ENCODE peak calls at places on chromosomes 5 and 9, in seven cellular contexts. One of them, this sample, is unnamed.

GRCh38 chr5:140243855-140244254 is 59.0 kb downstream of the PFDN1 start:
- DNase-seq in left ventricle myocardium inferior: no peak
- DNase-seq in dorsolateral prefrontal cortex: no peak
- DNase-seq in ascending aorta: no peak
- DNase-seq in transverse colon: no peak
- DNase-seq in uterus: no peak
- DNase-seq in natural killer cell: no peak
- DNase-seq in this sample: no peak

GRCh38 chr5:116174111-116174510 is 89.3 kb downstream of the COMMD10 start:
- DNase-seq in ascending aorta: no peak
- DNase-seq in natural killer cell: no peak
- DNase-seq in left ventricle myocardium inferior: no peak
- DNase-seq in uterus: no peak
- DNase-seq in dorsolateral prefrontal cortex: no peak
- DNase-seq in transverse colon: no peak
- DNase-seq in this sample: no peak

GRCh38 chr9:27086818-27087680 is 22.0 kb upstream of the TEK start:
- DNase-seq in ascending aorta: no peak
- DNase-seq in left ventricle myocardium inferior: no peak
- DNase-seq in dorsolateral prefrontal cortex: no peak
- DNase-seq in transverse colon: no peak
- DNase-seq in uterus: no peak
- DNase-seq in natural killer cell: no peak
- DNase-seq in this sample: no peak

GRCh38 chr9:15725953-15726352 is 173.1 kb downstream of the CCDC171 start:
- DNase-seq in ascending aorta: no peak
- DNase-seq in uterus: no peak
- DNase-seq in natural killer cell: no peak
- DNase-seq in left ventricle myocardium inferior: no peak
- DNase-seq in dorsolateral prefrontal cortex: no peak
- DNase-seq in transverse colon: no peak
- DNase-seq in this sample: no peak

GRCh38 chr9:86997961-86998360 is 50.7 kb upstream of the GAS1 start:
- DNase-seq in ascending aorta: no peak
- DNase-seq in uterus: no peak
- DNase-seq in left ventricle myocardium inferior: no peak
- DNase-seq in natural killer cell: no peak
- DNase-seq in dorsolateral prefrontal cortex: no peak
- DNase-seq in transverse colon: no peak
- DNase-seq in this sample: no peak

GRCh38 chr5:138463335-138464017 is 1.8 kb upstream of the EGR1 start:
- DNase-seq in left ventricle myocardium inferior: no peak
- DNase-seq in natural killer cell: no peak
- DNase-seq in dorsolateral prefrontal cortex: no peak
- DNase-seq in ascending aorta: peak
- DNase-seq in uterus: no peak
- DNase-seq in transverse colon: peak
- DNase-seq in this sample: no peak

GRCh38 chr9:16308645-16309044 is 561.8 kb downstream of the BNC2 start:
- DNase-seq in ascending aorta: no peak
- DNase-seq in transverse colon: no peak
- DNase-seq in natural killer cell: no peak
- DNase-seq in left ventricle myocardium inferior: no peak
- DNase-seq in dorsolateral prefrontal cortex: no peak
- DNase-seq in uterus: no peak
- DNase-seq in this sample: no peak

GRCh38 chr5:142959683-142960308 is 189.6 kb downstream of the ARHGAP26 start:
- DNase-seq in uterus: no peak
- DNase-seq in dorsolateral prefrontal cortex: no peak
- DNase-seq in left ventricle myocardium inferior: no peak
- DNase-seq in ascending aorta: no peak
- DNase-seq in transverse colon: no peak
- DNase-seq in natural killer cell: no peak
- DNase-seq in this sample: no peak

GRCh38 chr5:42879267-42879666 is 67.6 kb upstream of the SELENOP start:
- DNase-seq in left ventricle myocardium inferior: no peak
- DNase-seq in ascending aorta: no peak
- DNase-seq in natural killer cell: no peak
- DNase-seq in dorsolateral prefrontal cortex: no peak
- DNase-seq in uterus: no peak
- DNase-seq in transverse colon: peak
- DNase-seq in this sample: no peak

GRCh38 chr9:19122490-19123042 is 4.7 kb downstream of the PLIN2 start:
- DNase-seq in dorsolateral prefrontal cortex: no peak
- DNase-seq in ascending aorta: no peak
- DNase-seq in uterus: no peak
- DNase-seq in transverse colon: no peak
- DNase-seq in left ventricle myocardium inferior: no peak
- DNase-seq in natural killer cell: no peak
- DNase-seq in this sample: no peak

GRCh38 chr9:99365233-99365980 is 143.3 kb downstream of the SEC61B start:
- DNase-seq in transverse colon: no peak
- DNase-seq in natural killer cell: no peak
- DNase-seq in left ventricle myocardium inferior: no peak
- DNase-seq in dorsolateral prefrontal cortex: no peak
- DNase-seq in ascending aorta: no peak
- DNase-seq in uterus: no peak
- DNase-seq in this sample: no peak

GRCh38 chr5:169826618-169827017 is 153.7 kb downstream of the INSYN2B start:
- DNase-seq in ascending aorta: no peak
- DNase-seq in natural killer cell: no peak
- DNase-seq in dorsolateral prefrontal cortex: no peak
- DNase-seq in transverse colon: no peak
- DNase-seq in uterus: no peak
- DNase-seq in left ventricle myocardium inferior: no peak
- DNase-seq in this sample: no peak
- TF ChIP-seq CTCF in ascending aorta: no peak
- TF ChIP-seq CTCF in natural killer cell: no peak
- TF ChIP-seq CTCF in dorsolateral prefrontal cortex: no peak
- TF ChIP-seq CTCF in transverse colon: no peak
- TF ChIP-seq CTCF in uterus: no peak
- TF ChIP-seq CTCF in left ventricle myocardium inferior: no peak
- TF ChIP-seq CTCF in this sample: no peak

GRCh38 chr5:28066856-28067255 is 1028.5 kb upstream of the CDH9 start:
- DNase-seq in uterus: no peak
- DNase-seq in natural killer cell: no peak
- DNase-seq in left ventricle myocardium inferior: no peak
- DNase-seq in dorsolateral prefrontal cortex: no peak
- DNase-seq in transverse colon: no peak
- DNase-seq in ascending aorta: peak
- DNase-seq in this sample: no peak
- TF ChIP-seq CTCF in uterus: no peak
- TF ChIP-seq CTCF in natural killer cell: no peak
- TF ChIP-seq CTCF in left ventricle myocardium inferior: no peak
- TF ChIP-seq CTCF in dorsolateral prefrontal cortex: no peak
- TF ChIP-seq CTCF in transverse colon: no peak
- TF ChIP-seq CTCF in ascending aorta: no peak
- TF ChIP-seq CTCF in this sample: no peak

GRCh38 chr5:150612905-150613670 is 27.4 kb upstream of the SYNPO start:
- DNase-seq in transverse colon: peak
- DNase-seq in ascending aorta: no peak
- DNase-seq in uterus: peak
- DNase-seq in left ventricle myocardium inferior: no peak
- DNase-seq in dorsolateral prefrontal cortex: no peak
- DNase-seq in natural killer cell: no peak
- DNase-seq in this sample: no peak
- TF ChIP-seq CTCF in transverse colon: no peak
- TF ChIP-seq CTCF in ascending aorta: no peak
- TF ChIP-seq CTCF in uterus: no peak
- TF ChIP-seq CTCF in left ventricle myocardium inferior: no peak
- TF ChIP-seq CTCF in dorsolateral prefrontal cortex: no peak
- TF ChIP-seq CTCF in natural killer cell: no peak
- TF ChIP-seq CTCF in this sample: no peak

DNA sequence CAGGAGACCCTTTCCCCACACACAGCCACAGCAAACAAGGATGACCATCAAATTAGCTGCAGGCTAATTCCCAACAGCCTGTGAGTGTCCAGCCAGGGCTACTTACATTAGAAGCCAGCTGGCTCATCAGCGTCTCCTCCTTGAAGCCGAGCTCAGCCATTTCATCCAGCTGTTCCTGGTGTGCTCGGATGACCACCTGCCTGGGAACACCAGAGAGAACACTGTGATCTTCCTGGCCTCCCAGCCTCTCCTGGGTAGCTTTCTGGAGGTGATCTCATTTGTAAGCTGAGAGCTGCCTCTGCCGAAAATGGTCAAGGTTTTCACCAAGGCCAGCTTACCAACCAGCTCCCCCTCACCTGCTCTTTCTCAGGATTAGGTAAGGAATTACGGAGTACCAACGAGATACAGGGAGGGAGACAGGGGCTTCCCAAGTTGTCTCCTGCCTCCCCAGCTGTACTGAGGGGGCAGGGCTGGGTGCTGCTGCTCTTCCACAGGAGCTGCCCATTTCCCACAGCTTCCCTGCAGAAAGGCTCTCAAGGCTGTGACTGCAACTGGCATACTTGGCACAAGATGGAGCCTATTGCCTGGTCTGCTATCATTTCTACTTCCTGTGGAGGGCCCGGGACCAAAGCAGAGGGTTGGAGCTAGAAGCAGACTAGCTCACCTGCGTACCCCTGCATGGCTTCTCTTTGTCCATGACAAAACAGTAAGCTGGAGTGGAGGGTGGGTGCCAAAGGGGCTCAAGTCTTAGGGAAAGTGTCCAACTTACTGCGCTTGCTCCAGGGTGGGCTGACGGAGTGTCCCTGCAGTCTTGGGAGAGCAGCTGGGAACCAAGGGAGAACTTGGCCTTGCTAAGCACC is 73.9 kb downstream of the KIF24 start:
- DNase-seq in dorsolateral prefrontal cortex: no peak
- DNase-seq in natural killer cell: no peak
- DNase-seq in uterus: peak
- DNase-seq in left ventricle myocardium inferior: no peak
- DNase-seq in ascending aorta: no peak
- DNase-seq in transverse colon: no peak
- DNase-seq in this sample: no peak
- TF ChIP-seq CTCF in dorsolateral prefrontal cortex: no peak
- TF ChIP-seq CTCF in natural killer cell: no peak
- TF ChIP-seq CTCF in uterus: no peak
- TF ChIP-seq CTCF in left ventricle myocardium inferior: no peak
- TF ChIP-seq CTCF in ascending aorta: no peak
- TF ChIP-seq CTCF in transverse colon: no peak
- TF ChIP-seq CTCF in this sample: no peak

GRCh38 chr5:27020965-27021364 is 17.4 kb downstream of the CDH9 start:
- DNase-seq in dorsolateral prefrontal cortex: no peak
- DNase-seq in left ventricle myocardium inferior: no peak
- DNase-seq in uterus: no peak
- DNase-seq in natural killer cell: no peak
- DNase-seq in ascending aorta: no peak
- DNase-seq in transverse colon: no peak
- DNase-seq in this sample: no peak
- TF ChIP-seq CTCF in dorsolateral prefrontal cortex: no peak
- TF ChIP-seq CTCF in left ventricle myocardium inferior: no peak
- TF ChIP-seq CTCF in uterus: no peak
- TF ChIP-seq CTCF in natural killer cell: no peak
- TF ChIP-seq CTCF in ascending aorta: no peak
- TF ChIP-seq CTCF in transverse colon: no peak
- TF ChIP-seq CTCF in this sample: no peak

GRCh38 chr9:91420471-91421021 is 3.1 kb downstream of the NFIL3 start:
- DNase-seq in ascending aorta: no peak
- DNase-seq in left ventricle myocardium inferior: no peak
- DNase-seq in uterus: no peak
- DNase-seq in natural killer cell: no peak
- DNase-seq in dorsolateral prefrontal cortex: no peak
- DNase-seq in transverse colon: no peak
- DNase-seq in this sample: no peak

GRCh38 chr9:91422832-91423711 is 560 bp downstream of the NFIL3 start:
- DNase-seq in uterus: peak
- DNase-seq in natural killer cell: peak
- DNase-seq in left ventricle myocardium inferior: peak
- DNase-seq in ascending aorta: peak
- DNase-seq in transverse colon: peak
- DNase-seq in dorsolateral prefrontal cortex: peak
- DNase-seq in this sample: peak

GRCh38 chr9:91419222-91420191 is 4.1 kb downstream of the NFIL3 start:
- DNase-seq in transverse colon: peak
- DNase-seq in natural killer cell: no peak
- DNase-seq in ascending aorta: peak
- DNase-seq in dorsolateral prefrontal cortex: no peak
- DNase-seq in left ventricle myocardium inferior: no peak
- DNase-seq in uterus: peak
- DNase-seq in this sample: no peak

GRCh38 chr9:91421987-91422765 is 1.5 kb downstream of the NFIL3 start:
- DNase-seq in uterus: peak
- DNase-seq in dorsolateral prefrontal cortex: no peak
- DNase-seq in ascending aorta: peak
- DNase-seq in natural killer cell: no peak
- DNase-seq in left ventricle myocardium inferior: no peak
- DNase-seq in transverse colon: peak
- DNase-seq in this sample: no peak

GRCh38 chr9:91421022-91421765 is 2.4 kb downstream of the NFIL3 start:
- DNase-seq in natural killer cell: no peak
- DNase-seq in ascending aorta: peak
- DNase-seq in uterus: peak
- DNase-seq in dorsolateral prefrontal cortex: peak
- DNase-seq in transverse colon: peak
- DNase-seq in left ventricle myocardium inferior: peak
- DNase-seq in this sample: no peak
- TF ChIP-seq CTCF in natural killer cell: no peak
- TF ChIP-seq CTCF in ascending aorta: peak
- TF ChIP-seq CTCF in uterus: peak
- TF ChIP-seq CTCF in dorsolateral prefrontal cortex: peak
- TF ChIP-seq CTCF in transverse colon: peak
- TF ChIP-seq CTCF in left ventricle myocardium inferior: peak
- TF ChIP-seq CTCF in this sample: no peak

GRCh38 chr9:35759795-35760194 is 5.7 kb upstream of the MSMP start:
- DNase-seq in ascending aorta: no peak
- DNase-seq in left ventricle myocardium inferior: no peak
- DNase-seq in transverse colon: no peak
- DNase-seq in dorsolateral prefrontal cortex: no peak
- DNase-seq in natural killer cell: no peak
- DNase-seq in uterus: no peak
- DNase-seq in this sample: no peak
- TF ChIP-seq CTCF in ascending aorta: no peak
- TF ChIP-seq CTCF in left ventricle myocardium inferior: no peak
- TF ChIP-seq CTCF in transverse colon: no peak
- TF ChIP-seq CTCF in dorsolateral prefrontal cortex: no peak
- TF ChIP-seq CTCF in natural killer cell: no peak
- TF ChIP-seq CTCF in uterus: no peak
- TF ChIP-seq CTCF in this sample: no peak